ENCODE peak calls at places on chromosome 5, in six cellular contexts. W is stimulated activated CD4-positive, alpha-beta T cell treated with anti-CD3 and anti-CD28 coated beads, Interleukin-2, amount 100 ng/mL, for 24 hours; G is heart left ventricle; Q is H4; F is AML-193; T is T-helper 17 cell. V is an unnamed sample.

GRCh38 chr5:72848474-72849428 is 32.3 kb downstream of the TNPO1 start:
- DNase-seq in W (peak), G (peak), Q (no peak), F (no peak), T (peak), V (peak)

GRCh38 chr5:112418412-112419049 is 546 bp downstream of the EPB41L4A start:
- DNase-seq in W (no peak), G (peak), Q (no peak), F (no peak), T (no peak), V (no peak)

GRCh38 chr5:108728566-108729305 is 19.0 kb upstream of the FER start:
- DNase-seq in W (peak), G (no peak), Q (no peak), F (peak), T (peak), V (no peak)

GRCh38 chr5:168931638-168932345 is 352.6 kb upstream of the PANK3 start:
- DNase-seq in W (no peak), G (no peak), Q (peak), F (no peak), T (no peak), V (no peak)

GRCh38 chr5:140575309-140575708 is 10.7 kb downstream of the SLC35A4 start:
- DNase-seq in W (no peak), G (peak), Q (no peak), F (peak), T (no peak), V (peak)

GRCh38 chr5:73796164-73797141 is 170.5 kb downstream of the ARHGEF28 start:
- DNase-seq in W (no peak), G (peak), Q (peak), F (peak), T (no peak), V (peak)

GRCh38 chr5:16013334-16014065 is 166.1 kb downstream of the MARCHF11 start:
- DNase-seq in W (no peak), G (no peak), Q (no peak), F (no peak), T (no peak), V (no peak)

GRCh38 chr5:151042453-151043093 is 22.2 kb downstream of the GPX3 start:
- DNase-seq in W (no peak), G (no peak), Q (no peak), F (no peak), T (no peak), V (no peak)

GRCh38 chr5:108797396-108797795 is 49.7 kb downstream of the FER start:
- DNase-seq in W (no peak), G (no peak), Q (no peak), F (no peak), T (no peak), V (no peak)

V was measured in Right ventricle myocardium superior.